ENCODE peak calls at places on chromosomes 1 and 21, in eight cellular contexts. V, W, C, Z, B, E, P and F are unnamed samples.

GRCh38 chr1:110152133-110152785 is 2.0 kb downstream of the SLC6A17 start:
- DNase-seq in E (no peak), Z (no peak), P (no peak), C (no peak), B (no peak), V (peak; percentile 31), W (no peak), F (no peak)

GRCh38 chr1:30378991-30379581 is 344.3 kb downstream of the MATN1 start:
- DNase-seq in V (peak; percentile 95), C (peak; percentile 56), P (no peak), B (no peak), W (no peak), E (peak; percentile 23), Z (no peak), F (no peak)

GRCh38 chr1:242788771-242789170 is 264.3 kb upstream of the PLD5 start:
- DNase-seq in C (no peak), V (no peak), P (no peak), B (no peak), Z (no peak), E (no peak), W (no peak), F (peak; percentile 10)

GRCh38 chr1:74693473-74693872 is 19.9 kb upstream of the ERICH3 start:
- DNase-seq in B (no peak), C (no peak), W (no peak), P (peak; percentile 25), V (peak; percentile 85), Z (no peak), E (no peak), F (no peak)

GRCh38 chr21:40166291-40166843 is 299.1 kb downstream of the PCP4 start:
- DNase-seq in C (no peak), E (peak; percentile 41), W (no peak), Z (no peak), P (no peak), B (no peak), V (peak; percentile 62), F (no peak)

GRCh38 chr1:201531551-201532425 is 7.1 kb upstream of the NAV1 start:
- DNase-seq in E (peak; percentile 22), V (no peak), C (no peak), B (no peak), W (peak; percentile 66), Z (peak; percentile 57), P (no peak), F (no peak)

GRCh38 chr1:221801773-221802516 is 60.1 kb upstream of the DUSP10 start:
- DNase-seq in E (peak; percentile 27), P (peak; percentile 25), W (no peak), B (no peak), C (no peak), Z (no peak), V (peak; percentile 78), F (no peak)

GRCh38 chr1:27522148-27522859 is 32.3 kb upstream of the WASF2 start:
- DNase-seq in Z (peak; percentile 63), C (no peak), W (no peak), E (no peak), P (no peak), B (no peak), V (no peak), F (no peak)

GRCh38 chr1:59568158-59568935 is 246.4 kb upstream of the HOOK1 start:
- DNase-seq in P (no peak), Z (no peak), B (no peak), C (no peak), E (no peak), V (no peak), W (no peak), F (no peak)
- TF ChIP-seq CTCF in P (peak; percentile 15), Z (no peak), B (no peak), C (no peak), E (peak; percentile 23), V (no peak), W (peak; percentile 43), F (peak; percentile 10)

DNA sequence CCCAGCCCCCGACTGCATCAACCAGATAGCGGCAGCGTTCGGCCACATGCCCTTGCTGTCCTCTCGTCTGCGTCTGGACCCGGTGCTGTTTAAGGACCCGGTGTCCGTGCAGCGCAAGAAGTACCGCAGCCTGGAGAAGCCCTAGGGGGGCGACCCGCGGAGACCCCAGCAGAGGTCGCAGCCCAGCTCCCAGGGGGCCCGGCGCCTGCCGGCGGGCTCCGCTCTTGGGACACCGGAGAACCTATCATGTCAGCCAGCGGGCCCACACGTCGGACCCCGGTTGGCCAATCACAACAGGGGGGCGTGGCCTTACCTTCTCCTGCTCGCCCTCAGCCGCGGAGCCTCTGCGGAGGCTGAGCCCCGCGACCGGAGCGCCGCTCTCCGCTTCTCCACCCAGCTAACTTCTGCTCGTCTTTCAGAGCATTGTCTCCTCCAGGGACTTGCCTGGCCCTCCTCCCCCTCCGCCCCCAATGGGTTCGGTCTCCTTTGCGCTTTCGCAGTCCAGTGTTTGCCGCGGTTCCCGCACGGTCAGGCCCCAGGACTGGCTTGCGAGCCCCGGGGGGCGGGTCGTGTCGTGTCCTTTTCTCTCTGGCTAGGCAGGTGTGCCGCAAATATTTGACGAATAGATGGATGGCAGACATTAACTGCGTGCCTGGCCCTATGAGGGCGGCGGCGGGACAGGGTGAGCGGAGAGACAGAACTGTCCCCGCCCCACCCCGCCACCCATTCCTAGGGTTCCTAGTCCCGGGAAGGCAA is 10.5 kb downstream of the SLC30A2 start:
- DNase-seq in W (peak; percentile 95), B (peak; percentile 98), E (peak; percentile 99), V (peak; percentile 79), P (peak; percentile 55), Z (peak; percentile 97), C (peak; percentile 97), F (peak; percentile 97)
- TF ChIP-seq CTCF in W (peak; percentile 26), B (peak; percentile 22), E (peak; percentile 22), V (no peak), P (no peak), Z (no peak), C (no peak), F (peak; percentile 17)

GRCh38 chr1:224180783-224181452 is 2.1 kb upstream of the DEGS1 start:
- DNase-seq in W (no peak), B (no peak), C (no peak), V (no peak), E (no peak), Z (no peak), P (no peak), F (no peak)

GRCh38 chr1:224181453-224181810 is 1.6 kb upstream of the DEGS1 start:
- DNase-seq in V (no peak), E (no peak), B (no peak), C (no peak), W (no peak), Z (no peak), P (no peak), F (no peak)

GRCh38 chr1:224183591-224184312 is 712 bp downstream of the DEGS1 start:
- DNase-seq in W (peak; percentile 73), P (no peak), Z (peak; percentile 78), C (peak; percentile 88), V (peak; percentile 48), B (peak; percentile 68), E (peak; percentile 76), F (peak; percentile 71)

GRCh38 chr1:224182057-224182865 is 779 bp upstream of the DEGS1 start:
- DNase-seq in B (peak; percentile 83), W (no peak), Z (no peak), P (no peak), V (no peak), C (no peak), E (no peak), F (peak; percentile 87)

DNA sequence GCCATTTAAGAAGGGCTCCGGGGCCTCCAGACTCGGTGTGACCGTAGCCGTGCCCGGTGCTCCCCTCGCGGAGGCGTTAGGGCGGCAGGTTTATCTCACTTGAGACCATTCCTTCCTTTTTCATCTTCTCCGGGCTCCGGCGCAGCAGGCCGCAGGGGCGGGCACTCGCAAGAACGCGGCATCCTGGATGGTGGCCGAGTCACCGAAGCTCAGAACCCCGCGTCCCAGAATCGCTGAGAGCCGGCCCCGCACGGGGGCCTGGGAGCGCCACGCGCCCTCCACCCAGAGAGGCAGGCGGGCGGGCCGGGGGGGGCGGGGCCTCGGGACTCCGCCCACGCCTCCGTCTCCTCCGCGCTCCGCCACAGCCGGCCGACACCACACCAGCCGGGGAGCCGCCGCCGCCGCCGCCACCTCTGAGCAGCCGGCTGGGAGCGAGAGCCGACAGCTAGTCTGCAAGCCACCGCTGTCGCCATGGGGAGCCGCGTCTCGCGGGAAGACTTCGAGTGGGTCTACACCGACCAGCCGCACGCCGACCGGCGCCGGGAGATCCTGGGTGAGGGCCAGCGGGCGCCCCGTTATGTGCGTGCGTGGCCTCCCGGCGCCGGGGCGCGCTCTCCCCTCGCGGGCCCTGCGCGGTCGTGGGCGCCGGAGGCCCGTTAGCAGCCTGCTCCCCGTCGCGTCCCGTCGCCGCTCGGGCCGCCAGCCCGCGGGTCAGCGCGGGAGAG is at the start of gene DEGS1:
- DNase-seq in W (peak; percentile 85), P (no peak), V (peak; percentile 56), E (peak; percentile 95), C (peak; percentile 93), Z (peak; percentile 88), B (peak; percentile 92), F (peak; percentile 94)
- TF ChIP-seq CTCF in W (no peak), P (no peak), V (no peak), E (no peak), C (no peak), Z (no peak), B (no peak), F (no peak)

GRCh38 chr1:209569445-209570207 is 13.9 kb upstream of the CAMK1G start:
- DNase-seq in P (peak; percentile 43), W (peak; percentile 56), Z (peak; percentile 77), E (peak; percentile 93), B (peak; percentile 55), V (peak; percentile 54), C (peak; percentile 73), F (peak; percentile 60)

GRCh38 chr1:209561561-209561960 is 22.0 kb upstream of the CAMK1G start:
- DNase-seq in P (no peak), Z (no peak), C (no peak), E (no peak), W (no peak), B (no peak), V (no peak), F (no peak)

GRCh38 chr1:209564904-209565303 is 18.6 kb upstream of the CAMK1G start:
- DNase-seq in V (no peak), P (no peak), W (no peak), E (no peak), Z (no peak), B (no peak), C (no peak), F (no peak)

GRCh38 chr1:209567788-209568187 is 15.7 kb upstream of the CAMK1G start:
- DNase-seq in P (no peak), V (peak; percentile 88), B (no peak), W (no peak), E (no peak), Z (no peak), C (no peak), F (no peak)

DNA sequence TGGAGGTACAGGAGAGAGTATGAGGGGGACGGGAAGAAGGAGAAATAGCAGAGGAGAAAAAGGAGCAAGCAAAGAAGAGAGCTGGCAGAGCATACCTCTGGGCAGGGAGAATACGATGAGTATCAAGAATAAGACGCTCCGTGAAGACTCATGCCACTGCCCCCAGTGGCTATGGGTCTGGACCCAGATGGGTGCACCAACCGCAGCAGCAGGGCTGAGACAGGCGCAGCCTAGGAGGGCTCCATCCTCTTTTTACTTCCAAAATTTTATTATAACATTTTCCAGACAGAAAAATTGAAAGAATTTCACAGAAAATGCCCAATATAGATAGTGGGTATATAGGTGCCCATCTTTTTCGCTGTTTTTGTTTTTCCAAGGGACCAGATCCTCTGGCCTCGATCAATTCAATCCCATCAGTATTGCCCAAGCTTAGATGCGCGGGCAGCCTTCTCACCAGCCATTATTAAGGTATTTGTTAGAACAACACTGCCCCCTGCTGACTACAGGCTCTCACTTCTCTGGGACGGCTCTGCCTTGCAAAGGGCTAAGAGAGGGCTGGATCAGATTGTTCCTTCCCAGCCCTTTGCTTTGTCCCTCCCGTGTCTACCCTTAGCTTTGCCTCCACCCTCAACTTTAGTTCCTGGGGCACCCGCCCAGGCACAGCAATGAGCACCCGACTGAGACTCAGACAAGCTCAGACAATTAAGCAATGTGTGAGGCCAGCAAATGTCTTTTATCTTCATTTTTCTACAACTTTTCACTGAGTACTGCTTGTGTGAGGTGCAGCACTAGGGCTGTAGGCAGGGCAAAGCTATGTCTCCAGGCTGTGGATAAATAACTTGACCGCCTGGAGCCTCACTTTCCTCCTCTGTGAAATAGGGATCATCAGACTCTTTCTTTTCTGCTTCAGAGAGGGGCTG is 17.5 kb upstream of the CAMK1G start:
- DNase-seq in Z (peak; percentile 73), P (peak; percentile 38), W (peak; percentile 65), E (peak; percentile 95), V (peak; percentile 45), B (peak; percentile 70), C (peak; percentile 75), F (peak; percentile 64)
- TF ChIP-seq CTCF in Z (peak; percentile 64), P (peak; percentile 87), W (peak; percentile 84), E (peak; percentile 81), V (peak; percentile 78), B (peak; percentile 78), C (peak; percentile 75), F (peak; percentile 87)